ENCODE peak calls at places on chromosomes 7 and 10, in nine cellular contexts. G, V, N, O, H, F, D, S and Q are unnamed samples.

GRCh38 chr7:83362786-83363185 is 200.1 kb upstream of the PCLO start:
- DNase-seq in G (no peak), V (no peak), N (peak), O (no peak), H (no peak), F (no peak), D (no peak), S (peak), Q (no peak)

GRCh38 chr7:154872811-154873570 is 129.9 kb downstream of the PAXIP1 start:
- DNase-seq in G (no peak), V (no peak), N (no peak), O (no peak), H (no peak), F (no peak), D (no peak), S (no peak), Q (no peak)

GRCh38 chr10:34655286-34656170 is 159.6 kb downstream of the PARD3 start:
- DNase-seq in G (peak), V (no peak), N (peak), O (peak), H (no peak), F (peak), D (peak), S (peak), Q (peak)

GRCh38 chr7:103989785-103990775 is 622 bp upstream of the RELN start:
- DNase-seq in G (no peak), V (no peak), N (peak), O (peak), H (no peak), F (peak), D (no peak), S (peak), Q (peak)

GRCh38 chr10:48291190-48291589 is 15.3 kb upstream of the MAPK8 start:
- DNase-seq in G (no peak), V (no peak), N (no peak), O (no peak), H (no peak), F (no peak), D (no peak), S (no peak), Q (no peak)

GRCh38 chr10:49654036-49654693 is 25.3 kb upstream of the C10orf53 start:
- DNase-seq in G (no peak), V (no peak), N (no peak), O (peak), H (no peak), F (no peak), D (no peak), S (no peak), Q (no peak)

GRCh38 chr10:113278664-113279063 is 274.2 kb upstream of the HABP2 start:
- DNase-seq in G (no peak), V (no peak), N (no peak), O (no peak), H (no peak), F (no peak), D (no peak), S (no peak), Q (no peak)

GRCh38 chr7:99344061-99344647 is 18.5 kb downstream of the ARPC1A start:
- DNase-seq in G (no peak), V (no peak), N (no peak), O (no peak), H (no peak), F (no peak), D (no peak), S (no peak), Q (no peak)

GRCh38 chr7:154347867-154348266 is 295.7 kb downstream of the DPP6 start:
- DNase-seq in G (no peak), V (no peak), N (no peak), O (no peak), H (no peak), F (no peak), D (no peak), S (no peak), Q (no peak)

GRCh38 chr10:24238527-24239247 is 29.7 kb downstream of the KIAA1217 start:
- DNase-seq in G (no peak), V (no peak), N (no peak), O (peak), H (no peak), F (no peak), D (no peak), S (no peak), Q (no peak)

GRCh38 chr7:20786421-20786778 is 286 bp downstream of the SP8 start:
- DNase-seq in G (no peak), V (no peak), N (no peak), O (no peak), H (no peak), F (no peak), D (no peak), S (no peak), Q (no peak)

GRCh38 chr7:47498229-47499056 is 83.5 kb downstream of the TNS3 start:
- DNase-seq in G (no peak), V (no peak), N (no peak), O (no peak), H (no peak), F (no peak), D (no peak), S (no peak), Q (no peak)

GRCh38 chr7:153061913-153062528 is 302.5 kb downstream of the ACTR3B start:
- DNase-seq in G (no peak), V (no peak), N (no peak), O (peak), H (no peak), F (no peak), D (no peak), S (no peak), Q (no peak)

GRCh38 chr10:77350711-77351119 is 286.9 kb downstream of the KCNMA1 start:
- DNase-seq in G (peak), V (peak), N (peak), O (no peak), H (no peak), F (peak), D (peak), S (peak), Q (peak)

GRCh38 chr7:27176343-27176731 is 2.2 kb upstream of the HOXA10 start:
- DNase-seq in G (no peak), V (peak), N (no peak), O (peak), H (no peak), F (no peak), D (no peak), S (no peak), Q (no peak)

GRCh38 chr10:65275296-65275695 is 1650.5 kb upstream of the LRRTM3 start:
- DNase-seq in G (no peak), V (no peak), N (no peak), O (no peak), H (no peak), F (no peak), D (no peak), S (no peak), Q (no peak)

GRCh38 chr10:97882142-97883091 is 32.8 kb downstream of the GOLGA7B start:
- DNase-seq in G (no peak), V (no peak), N (peak), O (no peak), H (no peak), F (peak), D (no peak), S (peak), Q (peak)

GRCh38 chr10:120209124-120209523 is 247.9 kb upstream of the PLPP4 start:
- DNase-seq in G (no peak), V (no peak), N (no peak), O (no peak), H (no peak), F (no peak), D (no peak), S (no peak), Q (no peak)

GRCh38 chr7:564176-564890 is 44.7 kb upstream of the PDGFA start:
- DNase-seq in G (no peak), V (no peak), N (no peak), O (no peak), H (no peak), F (no peak), D (no peak), S (no peak), Q (no peak)

GRCh38 chr7:158107806-158108205 is 479.8 kb downstream of the PTPRN2 start:
- DNase-seq in G (no peak), V (no peak), N (no peak), O (peak), H (no peak), F (no peak), D (no peak), S (no peak), Q (no peak)

GRCh38 chr10:77463967-77464745 is 173.5 kb downstream of the KCNMA1 start:
- DNase-seq in G (no peak), V (no peak), N (peak), O (no peak), H (no peak), F (peak), D (no peak), S (peak), Q (no peak)

GRCh38 chr10:100830728-100831110 is 82.0 kb upstream of the SLF2 start:
- DNase-seq in G (no peak), V (no peak), N (no peak), O (no peak), H (no peak), F (no peak), D (no peak), S (no peak), Q (no peak)

GRCh38 chr7:27670676-27671075 is 8.0 kb upstream of the HIBADH start:
- DNase-seq in G (no peak), V (no peak), N (no peak), O (no peak), H (no peak), F (peak), D (no peak), S (no peak), Q (no peak)

GRCh38 chr10:37710831-37711616 is 146.4 kb downstream of the ZNF248 start:
- DNase-seq in G (no peak), V (no peak), N (no peak), O (no peak), H (no peak), F (peak), D (no peak), S (no peak), Q (no peak)

GRCh38 chr7:73707045-73707631 is 12.3 kb downstream of the STX1A start:
- DNase-seq in G (no peak), V (peak), N (peak), O (no peak), H (peak), F (no peak), D (no peak), S (no peak), Q (no peak)

GRCh38 chr10:30435068-30435422 is 1.1 kb downstream of the MAP3K8 start:
- DNase-seq in G (no peak), V (no peak), N (peak), O (peak), H (peak), F (peak), D (no peak), S (peak), Q (no peak)

GRCh38 chr7:156515911-156516790 is 124.4 kb upstream of the RNF32 start:
- DNase-seq in G (no peak), V (no peak), N (peak), O (no peak), H (no peak), F (no peak), D (no peak), S (no peak), Q (no peak)

DNA sequence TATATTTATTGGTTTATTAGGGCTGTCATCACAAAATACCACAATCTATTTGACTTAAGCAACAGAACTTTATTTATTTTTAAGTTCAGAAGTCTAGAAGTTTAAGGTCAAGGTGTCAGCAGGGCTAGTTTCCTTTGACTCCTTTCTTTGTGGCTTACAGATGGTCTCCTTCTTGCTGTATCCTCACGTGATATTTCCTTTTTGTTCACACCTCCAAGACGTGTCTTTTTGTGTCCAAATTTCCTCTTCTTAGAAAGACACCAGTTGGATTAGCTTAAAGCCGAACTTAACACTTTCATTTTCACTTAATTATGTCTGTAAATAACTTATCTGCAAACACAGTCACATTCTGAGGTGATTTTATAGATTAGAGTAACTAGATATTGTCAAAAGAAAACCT is 631.4 kb upstream of the POT1 start:
- DNase-seq in G (no peak), V (no peak), N (no peak), O (no peak), H (no peak), F (no peak), D (no peak), S (no peak), Q (no peak)
- H3K4me3 ChIP-seq in G (no peak), V (no peak), N (no peak), O (no peak), H (no peak), F (no peak), D (no peak), S (no peak), Q (no peak)

GRCh38 chr7:79810945-79811344 is 323.7 kb upstream of the GNAI1 start:
- DNase-seq in G (no peak), V (no peak), N (no peak), O (no peak), H (no peak), F (peak), D (no peak), S (peak), Q (no peak)

GRCh38 chr7:79806161-79806734 is 328.4 kb upstream of the GNAI1 start:
- DNase-seq in G (no peak), V (no peak), N (peak), O (no peak), H (no peak), F (peak), D (no peak), S (peak), Q (no peak)
- TF ChIP-seq CTCF in G (peak), V (no peak), N (peak), O (peak), H (no peak), F (peak), D (peak), S (peak), Q (no peak)

DNA sequence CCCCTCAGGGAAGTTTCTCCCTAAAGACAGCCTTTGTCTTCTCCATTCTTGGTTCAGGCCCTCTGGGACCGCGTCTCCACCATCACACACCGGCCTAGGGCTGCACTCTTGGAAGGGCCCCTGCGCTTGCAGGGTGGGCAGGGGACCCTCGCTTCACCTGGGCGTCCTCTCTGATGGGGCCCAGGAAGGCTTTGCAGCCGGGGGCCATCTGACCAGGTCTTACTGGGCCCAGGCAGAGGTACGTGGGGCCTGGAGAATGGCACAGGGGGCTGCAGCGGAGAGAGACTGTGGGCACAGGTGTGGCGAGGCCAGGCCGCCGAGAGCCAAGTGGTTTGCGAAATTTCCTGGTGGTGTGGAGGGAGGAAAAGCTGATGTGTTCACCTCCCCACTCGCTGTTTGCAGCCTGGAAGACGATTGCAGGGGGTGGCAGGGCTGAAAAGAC is 44.4 kb downstream of the ALOX5 start:
- DNase-seq in G (no peak), V (no peak), N (no peak), O (no peak), H (no peak), F (peak), D (no peak), S (no peak), Q (no peak)
- H3K4me3 ChIP-seq in G (peak), V (peak), N (peak), O (peak), H (peak), F (peak), D (no peak), S (peak), Q (no peak)

GRCh38 chr7:43076606-43077005 is 35.8 kb upstream of the HECW1 start:
- DNase-seq in G (no peak), V (no peak), N (no peak), O (no peak), H (no peak), F (no peak), D (no peak), S (no peak), Q (no peak)
- TF ChIP-seq CTCF in G (no peak), V (no peak), N (no peak), O (no peak), H (no peak), F (no peak), D (no peak), S (no peak), Q (no peak)

GRCh38 chr10:4947039-4947634 is 16.1 kb upstream of the AKR1C1 start:
- DNase-seq in G (peak), V (no peak), N (no peak), O (no peak), H (no peak), F (peak), D (peak), S (peak), Q (no peak)
- H3K4me3 ChIP-seq in G (no peak), V (no peak), N (no peak), O (no peak), H (no peak), F (no peak), D (no peak), S (no peak), Q (no peak)

DNA sequence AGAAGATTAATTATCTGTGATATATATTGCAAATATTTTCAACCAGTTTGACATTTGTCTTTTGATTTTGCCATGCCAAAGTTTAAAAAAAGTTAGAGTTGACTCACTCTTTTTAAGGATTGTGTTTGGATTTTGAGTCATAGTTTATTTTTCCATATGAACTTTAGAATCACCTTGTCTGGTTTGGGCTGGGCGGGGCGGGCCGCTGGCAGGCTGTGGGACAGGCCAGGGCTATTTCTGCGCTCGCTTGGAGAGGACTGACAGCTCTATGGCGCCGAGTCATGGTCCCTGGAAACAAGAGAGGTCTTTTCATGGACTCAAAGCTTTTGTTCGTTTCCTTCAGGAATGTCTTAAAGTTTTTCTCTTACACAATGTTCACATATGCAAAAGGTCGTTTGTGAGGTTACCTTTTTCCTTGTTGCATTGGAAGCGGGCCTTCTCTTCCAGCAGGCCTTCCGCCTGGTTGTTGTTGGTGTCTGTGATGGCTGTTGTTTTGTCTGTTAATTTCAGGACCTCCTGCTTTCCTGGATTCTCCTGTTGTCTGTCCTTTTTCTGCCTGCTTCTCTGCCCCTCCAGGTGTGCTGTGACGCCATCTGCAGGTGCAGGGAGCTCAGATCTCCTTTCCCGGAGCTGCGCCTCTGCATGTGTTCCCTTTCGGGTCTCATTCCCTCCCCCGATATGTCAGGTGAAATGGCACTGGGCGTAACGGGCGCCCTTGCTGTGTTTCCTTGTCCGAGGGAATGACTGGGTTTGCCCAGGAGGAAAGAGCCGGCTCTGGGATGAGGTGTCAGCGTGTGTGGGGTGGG is 53.8 kb downstream of the INPP5A start:
- DNase-seq in G (no peak), V (peak), N (peak), O (peak), H (peak), F (peak), D (no peak), S (peak), Q (no peak)
- TF ChIP-seq CTCF in G (no peak), V (no peak), N (no peak), O (peak), H (no peak), F (no peak), D (no peak), S (no peak), Q (peak)

GRCh38 chr7:115033917-115034459 is 112.1 kb downstream of the MDFIC start:
- DNase-seq in G (no peak), V (no peak), N (no peak), O (no peak), H (no peak), F (no peak), D (no peak), S (no peak), Q (no peak)

GRCh38 chr7:115040526-115040925 is 118.6 kb downstream of the MDFIC start:
- DNase-seq in G (no peak), V (no peak), N (no peak), O (no peak), H (no peak), F (no peak), D (no peak), S (no peak), Q (no peak)

GRCh38 chr7:115034515-115034914 is 112.6 kb downstream of the MDFIC start:
- DNase-seq in G (no peak), V (no peak), N (no peak), O (no peak), H (no peak), F (no peak), D (no peak), S (no peak), Q (no peak)

GRCh38 chr7:115038158-115038557 is 116.3 kb downstream of the MDFIC start:
- DNase-seq in G (no peak), V (no peak), N (no peak), O (no peak), H (no peak), F (no peak), D (no peak), S (no peak), Q (peak)

DNA sequence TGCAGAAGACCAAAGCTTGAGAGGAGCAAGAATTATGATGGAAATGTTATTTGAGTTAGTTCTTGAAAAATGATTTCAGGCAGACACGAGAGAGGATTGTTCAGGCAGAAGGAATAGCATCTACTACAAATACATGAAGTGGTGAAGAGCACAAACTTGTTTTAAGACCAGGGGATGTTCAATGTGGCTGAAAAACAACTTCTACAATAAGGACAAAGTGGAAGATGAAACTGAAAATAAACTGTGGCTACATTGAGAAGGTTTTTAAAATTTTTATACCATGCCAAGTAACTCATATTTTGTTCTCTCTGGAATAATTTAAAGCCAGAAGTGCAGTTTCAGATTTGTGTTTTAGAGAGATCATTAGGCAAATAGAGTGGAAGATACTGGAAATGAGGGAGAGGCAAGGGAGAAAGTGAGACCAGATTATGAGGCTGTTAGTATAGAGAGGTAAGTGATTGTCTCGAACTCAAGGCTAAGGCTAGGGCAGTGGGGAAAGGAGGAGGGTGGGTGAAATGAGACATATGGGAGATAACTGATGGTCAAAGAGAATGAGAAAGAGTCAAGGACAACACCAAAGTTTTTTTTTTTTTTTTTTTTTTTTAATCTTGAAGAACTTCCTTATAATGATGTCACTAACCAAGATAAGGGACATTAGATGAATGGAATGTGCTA is 115.4 kb downstream of the MDFIC start:
- DNase-seq in G (no peak), V (no peak), N (no peak), O (no peak), H (no peak), F (no peak), D (no peak), S (peak), Q (no peak)
- H3K4me3 ChIP-seq in G (no peak), V (no peak), N (no peak), O (no peak), H (no peak), F (no peak), D (no peak), S (no peak), Q (no peak)

GRCh38 chr10:56279270-56279669 is 81.8 kb downstream of the ZWINT start:
- DNase-seq in G (no peak), V (no peak), N (no peak), O (no peak), H (no peak), F (no peak), D (no peak), S (no peak), Q (no peak)
- TF ChIP-seq CTCF in G (no peak), V (no peak), N (no peak), O (no peak), H (no peak), F (no peak), D (no peak), S (no peak), Q (no peak)

GRCh38 chr10:128046934-128047251 is 79.3 kb downstream of the MKI67 start:
- DNase-seq in G (no peak), V (no peak), N (no peak), O (no peak), H (no peak), F (no peak), D (no peak), S (no peak), Q (no peak)

GRCh38 chr10:128046156-128046933 is 79.9 kb downstream of the MKI67 start:
- DNase-seq in G (no peak), V (no peak), N (no peak), O (no peak), H (no peak), F (no peak), D (no peak), S (no peak), Q (no peak)

GRCh38 chr10:128045833-128046120 is 80.4 kb downstream of the MKI67 start:
- DNase-seq in G (no peak), V (no peak), N (no peak), O (no peak), H (no peak), F (no peak), D (no peak), S (no peak), Q (no peak)

GRCh38 chr10:128047991-128048826 is 78.0 kb downstream of the MKI67 start:
- DNase-seq in G (no peak), V (no peak), N (peak), O (no peak), H (peak), F (peak), D (no peak), S (peak), Q (no peak)

GRCh38 chr10:128047337-128047736 is 78.9 kb downstream of the MKI67 start:
- DNase-seq in G (no peak), V (peak), N (peak), O (peak), H (peak), F (peak), D (no peak), S (peak), Q (peak)
- H3K4me3 ChIP-seq in G (no peak), V (peak), N (no peak), O (no peak), H (peak), F (peak), D (no peak), S (peak), Q (peak)